ENCODE peak calls at places on chromosome 17, in nine cellular contexts. One of them, this sample, is unnamed.

GRCh38 chr17:2101448-2102257 is 46.8 kb downstream of the HIC1 start:
- DNase-seq in NCI-H526 treated with DMSO at 0.1 percent for 48 hours: no peak
- DNase-seq in erythroblast: no peak
- DNase-seq in NCI-H510A treated with DMSO at 0.1 percent for 48 hours: no peak
- DNase-seq in germinal center: no peak
- DNase-seq in ACHN: peak; percentile 86
- DNase-seq in B cell: no peak
- DNase-seq in fibroblast of lung: peak; percentile 89
- DNase-seq in psoas muscle: peak; percentile 67
- DNase-seq in this sample: no peak

GRCh38 chr17:57294629-57295501 is 38.5 kb downstream of the MSI2 start:
- DNase-seq in B cell: no peak
- DNase-seq in germinal center: no peak
- DNase-seq in erythroblast: peak; percentile 55
- DNase-seq in NCI-H526 treated with DMSO at 0.1 percent for 48 hours: peak; percentile 94
- DNase-seq in fibroblast of lung: peak; percentile 74
- DNase-seq in ACHN: peak; percentile 7
- DNase-seq in NCI-H510A treated with DMSO at 0.1 percent for 48 hours: peak; percentile 90
- DNase-seq in psoas muscle: peak; percentile 86
- DNase-seq in this sample: peak; percentile 31

GRCh38 chr17:50603340-50603739 is 31.3 kb upstream of the ABCC3 start:
- DNase-seq in NCI-H510A treated with DMSO at 0.1 percent for 48 hours: peak; percentile 92
- DNase-seq in fibroblast of lung: no peak
- DNase-seq in psoas muscle: no peak
- DNase-seq in erythroblast: no peak
- DNase-seq in germinal center: peak; percentile 40
- DNase-seq in ACHN: no peak
- DNase-seq in NCI-H526 treated with DMSO at 0.1 percent for 48 hours: peak; percentile 39
- DNase-seq in B cell: no peak
- DNase-seq in this sample: no peak

GRCh38 chr17:14875557-14876412 is 389.3 kb downstream of the PMP22 start:
- DNase-seq in psoas muscle: no peak
- DNase-seq in NCI-H526 treated with DMSO at 0.1 percent for 48 hours: no peak
- DNase-seq in germinal center: no peak
- DNase-seq in erythroblast: no peak
- DNase-seq in NCI-H510A treated with DMSO at 0.1 percent for 48 hours: no peak
- DNase-seq in ACHN: no peak
- DNase-seq in B cell: no peak
- DNase-seq in fibroblast of lung: no peak
- DNase-seq in this sample: no peak

GRCh38 chr17:42337442-42337841 is 49.1 kb downstream of the STAT5A start:
- DNase-seq in ACHN: no peak
- DNase-seq in NCI-H510A treated with DMSO at 0.1 percent for 48 hours: no peak
- DNase-seq in NCI-H526 treated with DMSO at 0.1 percent for 48 hours: no peak
- DNase-seq in fibroblast of lung: peak; percentile 64
- DNase-seq in psoas muscle: no peak
- DNase-seq in germinal center: no peak
- DNase-seq in erythroblast: no peak
- DNase-seq in B cell: no peak
- DNase-seq in this sample: peak; percentile 75

GRCh38 chr17:37246085-37246484 is 129.7 kb upstream of the C17orf78 start:
- DNase-seq in erythroblast: no peak
- DNase-seq in NCI-H526 treated with DMSO at 0.1 percent for 48 hours: no peak
- DNase-seq in ACHN: no peak
- DNase-seq in B cell: no peak
- DNase-seq in NCI-H510A treated with DMSO at 0.1 percent for 48 hours: no peak
- DNase-seq in fibroblast of lung: no peak
- DNase-seq in germinal center: no peak
- DNase-seq in psoas muscle: no peak
- DNase-seq in this sample: no peak

GRCh38 chr17:83122834-83123233 is 43.4 kb downstream of the METRNL start:
- DNase-seq in fibroblast of lung: peak; percentile 40
- DNase-seq in NCI-H510A treated with DMSO at 0.1 percent for 48 hours: no peak
- DNase-seq in ACHN: no peak
- DNase-seq in erythroblast: no peak
- DNase-seq in B cell: no peak
- DNase-seq in germinal center: no peak
- DNase-seq in psoas muscle: peak; percentile 47
- DNase-seq in NCI-H526 treated with DMSO at 0.1 percent for 48 hours: no peak
- DNase-seq in this sample: no peak

GRCh38 chr17:65074778-65075250 is 18.3 kb upstream of the GNA13 start:
- DNase-seq in B cell: no peak
- DNase-seq in NCI-H510A treated with DMSO at 0.1 percent for 48 hours: no peak
- DNase-seq in ACHN: no peak
- DNase-seq in germinal center: no peak
- DNase-seq in NCI-H526 treated with DMSO at 0.1 percent for 48 hours: no peak
- DNase-seq in psoas muscle: peak; percentile 76
- DNase-seq in erythroblast: no peak
- DNase-seq in fibroblast of lung: no peak
- DNase-seq in this sample: peak; percentile 31

GRCh38 chr17:63973930-63974593 is 1.3 kb upstream of the SCN4A start:
- DNase-seq in erythroblast: no peak
- DNase-seq in fibroblast of lung: peak; percentile 35
- DNase-seq in NCI-H510A treated with DMSO at 0.1 percent for 48 hours: peak; percentile 25
- DNase-seq in psoas muscle: peak; percentile 93
- DNase-seq in B cell: no peak
- DNase-seq in ACHN: peak; percentile 43
- DNase-seq in NCI-H526 treated with DMSO at 0.1 percent for 48 hours: no peak
- DNase-seq in germinal center: no peak
- DNase-seq in this sample: peak; percentile 49

GRCh38 chr17:27449541-27449940 is 6.7 kb upstream of the KSR1 start:
- DNase-seq in ACHN: no peak
- DNase-seq in psoas muscle: no peak
- DNase-seq in NCI-H526 treated with DMSO at 0.1 percent for 48 hours: peak; percentile 57
- DNase-seq in erythroblast: peak; percentile 71
- DNase-seq in fibroblast of lung: no peak
- DNase-seq in NCI-H510A treated with DMSO at 0.1 percent for 48 hours: no peak
- DNase-seq in B cell: no peak
- DNase-seq in germinal center: no peak
- DNase-seq in this sample: no peak

GRCh38 chr17:45385331-45385997 is 47.2 kb downstream of the ARHGAP27 start:
- DNase-seq in B cell: peak; percentile 83
- DNase-seq in NCI-H510A treated with DMSO at 0.1 percent for 48 hours: peak; percentile 90
- DNase-seq in ACHN: peak; percentile 86
- DNase-seq in erythroblast: peak; percentile 93
- DNase-seq in germinal center: peak; percentile 82
- DNase-seq in fibroblast of lung: peak; percentile 58
- DNase-seq in psoas muscle: peak; percentile 94
- DNase-seq in NCI-H526 treated with DMSO at 0.1 percent for 48 hours: peak; percentile 69
- DNase-seq in this sample: peak; percentile 83

GRCh38 chr17:33381201-33381600 is 88.1 kb upstream of the ASIC2 start:
- DNase-seq in NCI-H526 treated with DMSO at 0.1 percent for 48 hours: no peak
- DNase-seq in B cell: no peak
- DNase-seq in erythroblast: no peak
- DNase-seq in psoas muscle: no peak
- DNase-seq in fibroblast of lung: no peak
- DNase-seq in germinal center: no peak
- DNase-seq in ACHN: no peak
- DNase-seq in NCI-H510A treated with DMSO at 0.1 percent for 48 hours: no peak
- DNase-seq in this sample: no peak